ENCODE peak calls at places on chromosomes 11 and 22, in four cellular contexts. One of them, this sample, is unnamed.

GRCh38 chr11:80144932-80145612 is 704.2 kb upstream of the TENM4 start:
- DNase-seq in T-helper 1 cell: no peak
- DNase-seq in activated CD4-positive, alpha-beta T cell treated with anti-CD3 and anti-CD28 coated beads for 24 hours: no peak
- DNase-seq in GM10248: no peak
- DNase-seq in this sample: no peak

GRCh38 chr11:73372371-73372993 is 3.7 kb upstream of the RELT start:
- DNase-seq in T-helper 1 cell: no peak
- DNase-seq in activated CD4-positive, alpha-beta T cell treated with anti-CD3 and anti-CD28 coated beads for 24 hours: no peak
- DNase-seq in GM10248: no peak
- DNase-seq in this sample: no peak

GRCh38 chr11:94768602-94769511 is 701 bp downstream of the AMOTL1 start:
- DNase-seq in T-helper 1 cell: no peak
- DNase-seq in activated CD4-positive, alpha-beta T cell treated with anti-CD3 and anti-CD28 coated beads for 24 hours: no peak
- DNase-seq in GM10248: peak
- DNase-seq in this sample: no peak

GRCh38 chr22:19429950-19430889 is 1.3 kb downstream of the HIRA start:
- DNase-seq in T-helper 1 cell: peak
- DNase-seq in activated CD4-positive, alpha-beta T cell treated with anti-CD3 and anti-CD28 coated beads for 24 hours: no peak
- DNase-seq in GM10248: peak
- DNase-seq in this sample: peak

GRCh38 chr22:46142548-46143490 is 7.5 kb upstream of the PPARA start:
- DNase-seq in T-helper 1 cell: no peak
- DNase-seq in activated CD4-positive, alpha-beta T cell treated with anti-CD3 and anti-CD28 coated beads for 24 hours: no peak
- DNase-seq in GM10248: no peak
- DNase-seq in this sample: no peak

GRCh38 chr22:49786976-49787843 is 40.5 kb downstream of the BRD1 start:
- DNase-seq in T-helper 1 cell: no peak
- DNase-seq in activated CD4-positive, alpha-beta T cell treated with anti-CD3 and anti-CD28 coated beads for 24 hours: no peak
- DNase-seq in GM10248: no peak
- DNase-seq in this sample: peak

GRCh38 chr11:2651826-2652237 is 48.0 kb downstream of the KCNQ1OT1 start:
- DNase-seq in T-helper 1 cell: no peak
- DNase-seq in activated CD4-positive, alpha-beta T cell treated with anti-CD3 and anti-CD28 coated beads for 24 hours: no peak
- DNase-seq in GM10248: no peak
- DNase-seq in this sample: no peak

GRCh38 chr22:27318516-27318915 is 483.0 kb downstream of the MN1 start:
- DNase-seq in T-helper 1 cell: no peak
- DNase-seq in activated CD4-positive, alpha-beta T cell treated with anti-CD3 and anti-CD28 coated beads for 24 hours: no peak
- DNase-seq in GM10248: no peak
- DNase-seq in this sample: no peak

GRCh38 chr11:31818874-31819331 is 7.8 kb upstream of the PAX6 start:
- DNase-seq in T-helper 1 cell: no peak
- DNase-seq in activated CD4-positive, alpha-beta T cell treated with anti-CD3 and anti-CD28 coated beads for 24 hours: no peak
- DNase-seq in GM10248: peak
- DNase-seq in this sample: no peak

GRCh38 chr11:35711173-35711910 is 48.8 kb downstream of the TRIM44 start:
- DNase-seq in T-helper 1 cell: no peak
- DNase-seq in activated CD4-positive, alpha-beta T cell treated with anti-CD3 and anti-CD28 coated beads for 24 hours: no peak
- DNase-seq in GM10248: no peak
- DNase-seq in this sample: no peak

GRCh38 chr11:64017950-64018224 is 17.8 kb upstream of the FLRT1 start:
- DNase-seq in T-helper 1 cell: no peak
- DNase-seq in activated CD4-positive, alpha-beta T cell treated with anti-CD3 and anti-CD28 coated beads for 24 hours: no peak
- DNase-seq in GM10248: no peak
- DNase-seq in this sample: no peak

GRCh38 chr11:119991669-119992068 is 146.2 kb downstream of the TRIM29 start:
- DNase-seq in T-helper 1 cell: no peak
- DNase-seq in activated CD4-positive, alpha-beta T cell treated with anti-CD3 and anti-CD28 coated beads for 24 hours: no peak
- DNase-seq in GM10248: no peak
- DNase-seq in this sample: no peak

GRCh38 chr22:46012182-46012880 is 35.4 kb upstream of the WNT7B start:
- DNase-seq in T-helper 1 cell: no peak
- DNase-seq in activated CD4-positive, alpha-beta T cell treated with anti-CD3 and anti-CD28 coated beads for 24 hours: no peak
- DNase-seq in GM10248: no peak
- DNase-seq in this sample: no peak

GRCh38 chr11:88555018-88555828 is 217.7 kb upstream of the CTSC start:
- DNase-seq in T-helper 1 cell: no peak
- DNase-seq in activated CD4-positive, alpha-beta T cell treated with anti-CD3 and anti-CD28 coated beads for 24 hours: no peak
- DNase-seq in GM10248: no peak
- DNase-seq in this sample: no peak

GRCh38 chr11:86570020-86570419 is 102.4 kb downstream of the ME3 start:
- DNase-seq in T-helper 1 cell: no peak
- DNase-seq in activated CD4-positive, alpha-beta T cell treated with anti-CD3 and anti-CD28 coated beads for 24 hours: no peak
- DNase-seq in GM10248: no peak
- DNase-seq in this sample: no peak

GRCh38 chr11:11155962-11156815 is 196.9 kb downstream of the CSNK2A3 start:
- DNase-seq in T-helper 1 cell: peak
- DNase-seq in activated CD4-positive, alpha-beta T cell treated with anti-CD3 and anti-CD28 coated beads for 24 hours: peak
- DNase-seq in GM10248: peak
- DNase-seq in this sample: peak

GRCh38 chr22:22047266-22047665 is 64.7 kb upstream of the TOP3B start:
- DNase-seq in T-helper 1 cell: no peak
- DNase-seq in activated CD4-positive, alpha-beta T cell treated with anti-CD3 and anti-CD28 coated beads for 24 hours: no peak
- DNase-seq in GM10248: no peak
- DNase-seq in this sample: no peak

GRCh38 chr11:134516529-134516928 is 104.5 kb upstream of the B3GAT1 start:
- DNase-seq in T-helper 1 cell: no peak
- DNase-seq in activated CD4-positive, alpha-beta T cell treated with anti-CD3 and anti-CD28 coated beads for 24 hours: no peak
- DNase-seq in GM10248: no peak
- DNase-seq in this sample: no peak

GRCh38 chr22:39275814-39276443 is 31.1 kb upstream of the PDGFB start:
- DNase-seq in T-helper 1 cell: no peak
- DNase-seq in activated CD4-positive, alpha-beta T cell treated with anti-CD3 and anti-CD28 coated beads for 24 hours: no peak
- DNase-seq in GM10248: no peak
- DNase-seq in this sample: no peak

GRCh38 chr11:92149996-92150395 is 74.6 kb upstream of the FAT3 start:
- DNase-seq in T-helper 1 cell: no peak
- DNase-seq in activated CD4-positive, alpha-beta T cell treated with anti-CD3 and anti-CD28 coated beads for 24 hours: no peak
- DNase-seq in GM10248: no peak
- DNase-seq in this sample: no peak

GRCh38 chr11:114397349-114397982 is 2.8 kb downstream of the C11orf71 start:
- DNase-seq in T-helper 1 cell: no peak
- DNase-seq in activated CD4-positive, alpha-beta T cell treated with anti-CD3 and anti-CD28 coated beads for 24 hours: no peak
- DNase-seq in GM10248: no peak
- DNase-seq in this sample: no peak

GRCh38 chr11:77884186-77884828 is 63.4 kb downstream of the AAMDC start:
- DNase-seq in T-helper 1 cell: no peak
- DNase-seq in activated CD4-positive, alpha-beta T cell treated with anti-CD3 and anti-CD28 coated beads for 24 hours: no peak
- DNase-seq in GM10248: no peak
- DNase-seq in this sample: no peak

GRCh38 chr11:105618343-105618955 is 8.6 kb downstream of the GRIA4 start:
- DNase-seq in T-helper 1 cell: no peak
- DNase-seq in activated CD4-positive, alpha-beta T cell treated with anti-CD3 and anti-CD28 coated beads for 24 hours: no peak
- DNase-seq in GM10248: no peak
- DNase-seq in this sample: no peak

GRCh38 chr11:2531987-2532703 is 87.3 kb downstream of the KCNQ1 start:
- DNase-seq in T-helper 1 cell: no peak
- DNase-seq in activated CD4-positive, alpha-beta T cell treated with anti-CD3 and anti-CD28 coated beads for 24 hours: no peak
- DNase-seq in GM10248: no peak
- DNase-seq in this sample: no peak

GRCh38 chr11:100920571-100920970 is 209.0 kb downstream of the PGR start:
- DNase-seq in T-helper 1 cell: no peak
- DNase-seq in activated CD4-positive, alpha-beta T cell treated with anti-CD3 and anti-CD28 coated beads for 24 hours: no peak
- DNase-seq in GM10248: no peak
- DNase-seq in this sample: no peak

GRCh38 chr11:8828055-8828454 is 82.9 kb upstream of the AKIP1 start:
- DNase-seq in T-helper 1 cell: no peak
- DNase-seq in activated CD4-positive, alpha-beta T cell treated with anti-CD3 and anti-CD28 coated beads for 24 hours: no peak
- DNase-seq in GM10248: no peak
- DNase-seq in this sample: no peak

GRCh38 chr11:3201112-3201581 is 17.5 kb downstream of the MRGPRG start:
- DNase-seq in T-helper 1 cell: no peak
- DNase-seq in activated CD4-positive, alpha-beta T cell treated with anti-CD3 and anti-CD28 coated beads for 24 hours: no peak
- DNase-seq in GM10248: no peak
- DNase-seq in this sample: no peak

GRCh38 chr11:117037952-117038350 is 60.3 kb downstream of the SIK3 start:
- DNase-seq in T-helper 1 cell: no peak
- DNase-seq in activated CD4-positive, alpha-beta T cell treated with anti-CD3 and anti-CD28 coated beads for 24 hours: no peak
- DNase-seq in GM10248: no peak
- DNase-seq in this sample: no peak

GRCh38 chr22:23716811-23717801 is 26.3 kb downstream of the RGL4 start:
- DNase-seq in T-helper 1 cell: peak
- DNase-seq in activated CD4-positive, alpha-beta T cell treated with anti-CD3 and anti-CD28 coated beads for 24 hours: peak
- DNase-seq in GM10248: peak
- DNase-seq in this sample: peak

GRCh38 chr11:70068950-70069349 is 9.2 kb upstream of the ANO1 start:
- DNase-seq in T-helper 1 cell: no peak
- DNase-seq in activated CD4-positive, alpha-beta T cell treated with anti-CD3 and anti-CD28 coated beads for 24 hours: no peak
- DNase-seq in GM10248: no peak
- DNase-seq in this sample: no peak

GRCh38 chr11:67274768-67275605 is 8.7 kb downstream of the GRK2 start:
- DNase-seq in T-helper 1 cell: no peak
- DNase-seq in activated CD4-positive, alpha-beta T cell treated with anti-CD3 and anti-CD28 coated beads for 24 hours: no peak
- DNase-seq in GM10248: no peak
- DNase-seq in this sample: no peak

GRCh38 chr22:49310354-49310753 is 517.3 kb downstream of the BRD1 start:
- DNase-seq in T-helper 1 cell: no peak
- DNase-seq in activated CD4-positive, alpha-beta T cell treated with anti-CD3 and anti-CD28 coated beads for 24 hours: no peak
- DNase-seq in GM10248: no peak
- DNase-seq in this sample: no peak

GRCh38 chr22:40199852-40200251 is 22.1 kb downstream of the TNRC6B start:
- DNase-seq in T-helper 1 cell: no peak
- DNase-seq in activated CD4-positive, alpha-beta T cell treated with anti-CD3 and anti-CD28 coated beads for 24 hours: no peak
- DNase-seq in GM10248: no peak
- DNase-seq in this sample: no peak

GRCh38 chr11:105854269-105854668 is 167.8 kb downstream of the MSANTD4 start:
- DNase-seq in T-helper 1 cell: no peak
- DNase-seq in activated CD4-positive, alpha-beta T cell treated with anti-CD3 and anti-CD28 coated beads for 24 hours: no peak
- DNase-seq in GM10248: no peak
- DNase-seq in this sample: no peak

GRCh38 chr11:73205666-73206343 is 12.3 kb upstream of the P2RY2 start:
- DNase-seq in T-helper 1 cell: no peak
- DNase-seq in activated CD4-positive, alpha-beta T cell treated with anti-CD3 and anti-CD28 coated beads for 24 hours: no peak
- DNase-seq in GM10248: no peak
- DNase-seq in this sample: no peak

GRCh38 chr22:42996646-42997365 is 18.1 kb downstream of the PACSIN2 start:
- DNase-seq in T-helper 1 cell: no peak
- DNase-seq in activated CD4-positive, alpha-beta T cell treated with anti-CD3 and anti-CD28 coated beads for 24 hours: no peak
- DNase-seq in GM10248: no peak
- DNase-seq in this sample: no peak

GRCh38 chr11:80593981-80594380 is 1153.2 kb upstream of the TENM4 start:
- DNase-seq in T-helper 1 cell: no peak
- DNase-seq in activated CD4-positive, alpha-beta T cell treated with anti-CD3 and anti-CD28 coated beads for 24 hours: no peak
- DNase-seq in GM10248: no peak
- DNase-seq in this sample: no peak

GRCh38 chr11:96263361-96263763 is 79.6 kb downstream of the MAML2 start:
- DNase-seq in T-helper 1 cell: no peak
- DNase-seq in activated CD4-positive, alpha-beta T cell treated with anti-CD3 and anti-CD28 coated beads for 24 hours: no peak
- DNase-seq in GM10248: no peak
- DNase-seq in this sample: no peak

This sample was measured in naive thymus-derived CD8-positive, alpha-beta T cell.